ENCODE peak calls at places on chromosomes 16 and 17, in nine cellular contexts. K is hypothalamus; X is left ventricle myocardium superior; T is activated T-cell treated with anti-CD3 and anti-CD28 coated beads for 4 hours; E is NCI-H1105; Q is omental fat pad; V is T-helper 9 cell; U is activated CD4-positive, alpha-beta memory T cell treated with anti-CD3 and anti-CD28 coated beads, Interleukin-2, amount 10 ng/mL, durations not matched to agents 7 days and 5 days; F is body of pancreas. L is an unnamed sample.
A peak's percentile ranks its signal among the peaks of the same experiment; 100 is the strongest.

GRCh38 chr16:89199241-89200123 is 855 bp downstream of the SLC22A31 start:
- DNase-seq in E (no peak), F (peak; percentile 29), X (no peak), Q (no peak), V (no peak), K (no peak), T (no peak), U (no peak), L (no peak)

GRCh38 chr17:37062036-37062435 is 113.3 kb downstream of the AATF start:
- DNase-seq in K (no peak), E (no peak), F (no peak), Q (no peak), T (no peak), V (no peak), U (no peak), X (no peak), L (no peak)

GRCh38 chr17:35245196-35245486 is 2.3 kb downstream of the SLFN5 start:
- DNase-seq in Q (no peak), E (no peak), F (no peak), V (no peak), X (no peak), T (no peak), K (no peak), U (no peak), L (no peak)

GRCh38 chr16:1772362-1772907 is at the start of gene EME2:
- DNase-seq in V (peak; percentile 37), U (peak; percentile 65), X (no peak), E (no peak), K (no peak), F (no peak), T (peak; percentile 30), Q (no peak), L (no peak)

GRCh38 chr16:54649846-54650245 is 280.8 kb upstream of the IRX5 start:
- DNase-seq in X (no peak), T (no peak), F (no peak), E (no peak), V (no peak), K (no peak), Q (no peak), U (no peak), L (no peak)

GRCh38 chr16:24854607-24855171 is 8.9 kb downstream of the SLC5A11 start:
- DNase-seq in V (no peak), X (no peak), K (no peak), F (no peak), E (no peak), Q (no peak), T (no peak), U (no peak), L (no peak)

GRCh38 chr16:31472559-31473203 is 729 bp downstream of the TGFB1I1 start:
- DNase-seq in T (no peak), U (peak; percentile 45), V (peak; percentile 24), X (peak; percentile 91), K (no peak), E (peak; percentile 39), Q (peak; percentile 68), F (peak; percentile 84), L (no peak)

GRCh38 chr16:55955845-55956244 is 80.7 kb upstream of the CES5A start:
- DNase-seq in V (no peak), Q (no peak), X (peak; percentile 84), T (no peak), U (no peak), E (no peak), F (peak; percentile 17), K (peak; percentile 21), L (no peak)

GRCh38 chr16:57128787-57129389 is 36.5 kb downstream of the CPNE2 start:
- DNase-seq in X (no peak), E (no peak), K (no peak), V (no peak), U (peak; percentile 66), F (no peak), Q (no peak), T (peak; percentile 21), L (no peak)

GRCh38 chr16:70565053-70565452 is 41.4 kb downstream of the SF3B3 start:
- DNase-seq in T (no peak), F (no peak), X (no peak), Q (no peak), V (no peak), U (no peak), K (no peak), E (no peak), L (no peak)

GRCh38 chr17:14755002-14755401 is 454.1 kb downstream of the HS3ST3B1 start:
- DNase-seq in Q (no peak), T (no peak), E (no peak), X (no peak), K (no peak), F (no peak), U (no peak), V (no peak), L (no peak)

GRCh38 chr17:9053406-9053805 is 32.1 kb downstream of the NTN1 start:
- DNase-seq in X (no peak), E (no peak), U (no peak), Q (no peak), F (no peak), V (no peak), K (no peak), T (no peak), L (no peak)

GRCh38 chr17:82386256-82386831 is 14.8 kb downstream of the UTS2R start:
- DNase-seq in V (no peak), F (no peak), X (peak; percentile 64), Q (no peak), K (no peak), U (no peak), T (no peak), E (no peak), L (no peak)

GRCh38 chr16:56279914-56280313 is 88.6 kb downstream of the GNAO1 start:
- DNase-seq in E (no peak), T (no peak), U (no peak), F (no peak), Q (no peak), K (no peak), V (no peak), X (no peak), L (no peak)

GRCh38 chr16:57041182-57042156 is 50.9 kb upstream of the CPNE2 start:
- DNase-seq in T (peak; percentile 73), V (peak; percentile 67), K (no peak), F (no peak), X (no peak), E (no peak), Q (no peak), U (peak; percentile 89), L (no peak)

GRCh38 chr17:61139219-61139618 is 260.4 kb upstream of the TBX2 start:
- DNase-seq in T (peak; percentile 11), U (peak; percentile 69), V (peak; percentile 20), X (no peak), E (no peak), F (no peak), K (no peak), Q (no peak), L (no peak)

GRCh38 chr17:76051071-76051467 is 21.2 kb downstream of the SRP68 start:
- DNase-seq in Q (no peak), E (no peak), F (no peak), U (no peak), X (no peak), V (no peak), K (no peak), T (no peak), L (no peak)

GRCh38 chr16:86865866-86866675 is 287.7 kb downstream of the FOXL1 start:
- DNase-seq in V (no peak), Q (no peak), T (no peak), K (no peak), X (peak; percentile 94), E (no peak), U (no peak), F (no peak), L (no peak)

GRCh38 chr17:1939979-1940809 is 84.9 kb downstream of the RTN4RL1 start:
- DNase-seq in T (no peak), E (no peak), F (no peak), U (no peak), K (no peak), Q (no peak), V (no peak), X (no peak), L (no peak)

GRCh38 chr17:55354941-55355340 is 66.7 kb downstream of the MMD start:
- DNase-seq in Q (no peak), T (no peak), K (no peak), U (no peak), F (no peak), E (no peak), X (no peak), V (no peak), L (no peak)

GRCh38 chr17:77948690-77949114 is 9.8 kb upstream of the TNRC6C start:
- DNase-seq in X (no peak), E (no peak), V (no peak), T (no peak), Q (no peak), U (no peak), K (peak; percentile 21), F (no peak), L (no peak)

GRCh38 chr16:66682271-66682670 is 14.3 kb downstream of the CMTM4 start:
- DNase-seq in K (no peak), E (no peak), Q (no peak), T (no peak), F (no peak), X (no peak), V (no peak), U (no peak), L (no peak)

GRCh38 chr17:7281074-7281952 is at the start of gene SLC2A4:
- DNase-seq in T (peak; percentile 81), U (peak; percentile 86), E (peak; percentile 97), Q (peak; percentile 90), V (peak; percentile 68), K (peak; percentile 48), X (peak; percentile 97), F (peak; percentile 93), L (no peak)

GRCh38 chr16:72561-73537 is at the start of gene RHBDF1:
- DNase-seq in F (peak; percentile 78), K (no peak), T (no peak), Q (no peak), X (peak; percentile 84), V (no peak), U (no peak), E (no peak), L (no peak)

GRCh38 chr17:78991017-78991783 is 11.5 kb upstream of the LGALS3BP start:
- DNase-seq in X (peak; percentile 20), K (no peak), T (no peak), F (no peak), Q (no peak), U (no peak), E (no peak), V (no peak), L (no peak)

GRCh38 chr16:82366462-82366861 is 196.4 kb upstream of the MPHOSPH6 start:
- DNase-seq in X (no peak), Q (no peak), U (no peak), V (no peak), F (no peak), K (no peak), T (no peak), E (no peak), L (no peak)

GRCh38 chr16:19522369-19523159 is 666 bp upstream of the GDE1 start:
- DNase-seq in K (no peak), V (no peak), E (no peak), F (no peak), U (no peak), Q (no peak), T (no peak), X (no peak), L (no peak)

GRCh38 chr16:1560153-1560552 is 26.7 kb downstream of the TMEM204 start:
- DNase-seq in Q (no peak), F (no peak), X (no peak), V (no peak), K (no peak), U (no peak), T (no peak), E (no peak), L (no peak)

GRCh38 chr16:82368041-82368440 is 198.0 kb upstream of the MPHOSPH6 start:
- DNase-seq in F (peak; percentile 20), U (no peak), E (no peak), T (no peak), Q (no peak), V (peak; percentile 0), X (peak; percentile 76), K (peak; percentile 16), L (no peak)

GRCh38 chr16:58589311-58589890 is 40.2 kb downstream of the CNOT1 start:
- DNase-seq in E (no peak), U (no peak), T (no peak), Q (no peak), V (no peak), X (no peak), F (no peak), K (no peak), L (no peak)

GRCh38 chr17:78484300-78485159 is 92.7 kb downstream of the DNAH17 start:
- DNase-seq in K (no peak), E (no peak), U (peak; percentile 67), Q (no peak), F (no peak), V (peak; percentile 53), X (peak; percentile 38), T (peak; percentile 54), L (no peak)